ENCODE peak calls at places on chromosomes 7 and 10, in ten cellular contexts. S, Z, B, C, V, O, T, R, E and F are unnamed samples.

GRCh38 chr7:22841954-22842353 is 19.3 kb upstream of the TOMM7 start:
- DNase-seq in S (no peak), Z (no peak), B (no peak), C (peak), V (peak), O (no peak), T (no peak), R (no peak), E (peak), F (no peak)

GRCh38 chr10:103145860-103146466 is 47.1 kb downstream of the NT5C2 start:
- DNase-seq in S (no peak), Z (peak), B (no peak), C (no peak), V (peak), O (no peak), T (no peak), R (no peak), E (peak), F (no peak)

GRCh38 chr10:82221750-82222149 is 346.8 kb downstream of the NRG3 start:
- DNase-seq in S (no peak), Z (no peak), B (no peak), C (no peak), V (no peak), O (no peak), T (no peak), R (no peak), E (no peak), F (no peak)

GRCh38 chr7:15864260-15864991 is 177.9 kb upstream of the MEOX2 start:
- DNase-seq in S (no peak), Z (peak), B (no peak), C (no peak), V (no peak), O (no peak), T (no peak), R (no peak), E (peak), F (no peak)

GRCh38 chr7:157569967-157570366 is 233.2 kb downstream of the DNAJB6 start:
- DNase-seq in S (no peak), Z (no peak), B (no peak), C (no peak), V (no peak), O (no peak), T (no peak), R (no peak), E (no peak), F (no peak)

GRCh38 chr10:5265139-5265538 is 68.5 kb downstream of the AKR1C4 start:
- DNase-seq in S (no peak), Z (no peak), B (no peak), C (no peak), V (no peak), O (no peak), T (no peak), R (no peak), E (no peak), F (no peak)

GRCh38 chr10:121615401-121615800 is 17.2 kb upstream of the FGFR2 start:
- DNase-seq in S (no peak), Z (no peak), B (no peak), C (no peak), V (no peak), O (no peak), T (no peak), R (no peak), E (no peak), F (no peak)

GRCh38 chr10:11551104-11551503 is 60.3 kb downstream of the USP6NL start:
- DNase-seq in S (no peak), Z (no peak), B (no peak), C (no peak), V (no peak), O (no peak), T (no peak), R (no peak), E (no peak), F (no peak)